ENCODE peak calls at places on chromosomes 3 and 15, in nine cellular contexts. One of them, this sample, is unnamed.

GRCh38 chr15:29457729-29458128 is 188.1 kb upstream of the NSMCE3 start:
- DNase-seq in activated gamma-delta T cell treated with Interleukin-2 at 50 U/mL for 16 hours: no peak
- DNase-seq in HFF-Myc: no peak
- DNase-seq in ureter: no peak
- DNase-seq in stimulated activated CD4-positive, alpha-beta T cell treated with anti-CD3 and anti-CD28 coated beads, TNF-alpha, amount 100 ng/mL, for 4 hours: no peak
- DNase-seq in CD4-positive, CD25-positive, alpha-beta regulatory T cell: no peak
- DNase-seq in amniotic epithelial cell: no peak
- DNase-seq in hypothalamus: no peak
- DNase-seq in activated CD4-positive, alpha-beta T cell treated with anti-CD3 and anti-CD28 coated beads for 24 hours: no peak
- DNase-seq in this sample: no peak

GRCh38 chr15:72319360-72319984 is 485 bp downstream of the CELF6 start:
- DNase-seq in activated gamma-delta T cell treated with Interleukin-2 at 50 U/mL for 16 hours: peak
- DNase-seq in HFF-Myc: no peak
- DNase-seq in ureter: peak
- DNase-seq in stimulated activated CD4-positive, alpha-beta T cell treated with anti-CD3 and anti-CD28 coated beads, TNF-alpha, amount 100 ng/mL, for 4 hours: peak
- DNase-seq in CD4-positive, CD25-positive, alpha-beta regulatory T cell: peak
- DNase-seq in amniotic epithelial cell: peak
- DNase-seq in hypothalamus: no peak
- DNase-seq in activated CD4-positive, alpha-beta T cell treated with anti-CD3 and anti-CD28 coated beads for 24 hours: no peak
- DNase-seq in this sample: peak

GRCh38 chr3:149151843-149152242 is 22.4 kb downstream of the HPS3 start:
- DNase-seq in activated gamma-delta T cell treated with Interleukin-2 at 50 U/mL for 16 hours: no peak
- DNase-seq in HFF-Myc: no peak
- DNase-seq in ureter: no peak
- DNase-seq in stimulated activated CD4-positive, alpha-beta T cell treated with anti-CD3 and anti-CD28 coated beads, TNF-alpha, amount 100 ng/mL, for 4 hours: no peak
- DNase-seq in CD4-positive, CD25-positive, alpha-beta regulatory T cell: no peak
- DNase-seq in amniotic epithelial cell: peak
- DNase-seq in hypothalamus: no peak
- DNase-seq in activated CD4-positive, alpha-beta T cell treated with anti-CD3 and anti-CD28 coated beads for 24 hours: no peak
- DNase-seq in this sample: no peak

GRCh38 chr15:77623878-77624524 is 8.7 kb downstream of the LINGO1 start:
- DNase-seq in activated gamma-delta T cell treated with Interleukin-2 at 50 U/mL for 16 hours: no peak
- DNase-seq in HFF-Myc: no peak
- DNase-seq in ureter: no peak
- DNase-seq in stimulated activated CD4-positive, alpha-beta T cell treated with anti-CD3 and anti-CD28 coated beads, TNF-alpha, amount 100 ng/mL, for 4 hours: no peak
- DNase-seq in CD4-positive, CD25-positive, alpha-beta regulatory T cell: no peak
- DNase-seq in amniotic epithelial cell: no peak
- DNase-seq in hypothalamus: no peak
- DNase-seq in activated CD4-positive, alpha-beta T cell treated with anti-CD3 and anti-CD28 coated beads for 24 hours: no peak
- DNase-seq in this sample: no peak

GRCh38 chr3:10875914-10876313 is 59.9 kb downstream of the SLC6A11 start:
- DNase-seq in activated gamma-delta T cell treated with Interleukin-2 at 50 U/mL for 16 hours: no peak
- DNase-seq in HFF-Myc: no peak
- DNase-seq in ureter: no peak
- DNase-seq in stimulated activated CD4-positive, alpha-beta T cell treated with anti-CD3 and anti-CD28 coated beads, TNF-alpha, amount 100 ng/mL, for 4 hours: no peak
- DNase-seq in CD4-positive, CD25-positive, alpha-beta regulatory T cell: no peak
- DNase-seq in amniotic epithelial cell: no peak
- DNase-seq in hypothalamus: no peak
- DNase-seq in activated CD4-positive, alpha-beta T cell treated with anti-CD3 and anti-CD28 coated beads for 24 hours: no peak
- DNase-seq in this sample: no peak

GRCh38 chr3:129161860-129162271 is 1.0 kb upstream of the ISY1 start:
- DNase-seq in activated gamma-delta T cell treated with Interleukin-2 at 50 U/mL for 16 hours: peak
- DNase-seq in HFF-Myc: no peak
- DNase-seq in ureter: no peak
- DNase-seq in stimulated activated CD4-positive, alpha-beta T cell treated with anti-CD3 and anti-CD28 coated beads, TNF-alpha, amount 100 ng/mL, for 4 hours: no peak
- DNase-seq in CD4-positive, CD25-positive, alpha-beta regulatory T cell: peak
- DNase-seq in amniotic epithelial cell: no peak
- DNase-seq in hypothalamus: no peak
- DNase-seq in activated CD4-positive, alpha-beta T cell treated with anti-CD3 and anti-CD28 coated beads for 24 hours: no peak
- DNase-seq in this sample: peak

GRCh38 chr15:31398677-31399260 is 72.1 kb downstream of the KLF13 start:
- DNase-seq in activated gamma-delta T cell treated with Interleukin-2 at 50 U/mL for 16 hours: no peak
- DNase-seq in HFF-Myc: no peak
- DNase-seq in ureter: no peak
- DNase-seq in stimulated activated CD4-positive, alpha-beta T cell treated with anti-CD3 and anti-CD28 coated beads, TNF-alpha, amount 100 ng/mL, for 4 hours: no peak
- DNase-seq in CD4-positive, CD25-positive, alpha-beta regulatory T cell: no peak
- DNase-seq in amniotic epithelial cell: peak
- DNase-seq in hypothalamus: no peak
- DNase-seq in activated CD4-positive, alpha-beta T cell treated with anti-CD3 and anti-CD28 coated beads for 24 hours: no peak
- DNase-seq in this sample: no peak

GRCh38 chr3:18442743-18443669 is 17.9 kb upstream of the SATB1 start:
- DNase-seq in activated gamma-delta T cell treated with Interleukin-2 at 50 U/mL for 16 hours: no peak
- DNase-seq in HFF-Myc: no peak
- DNase-seq in ureter: no peak
- DNase-seq in stimulated activated CD4-positive, alpha-beta T cell treated with anti-CD3 and anti-CD28 coated beads, TNF-alpha, amount 100 ng/mL, for 4 hours: no peak
- DNase-seq in CD4-positive, CD25-positive, alpha-beta regulatory T cell: peak
- DNase-seq in amniotic epithelial cell: no peak
- DNase-seq in hypothalamus: no peak
- DNase-seq in activated CD4-positive, alpha-beta T cell treated with anti-CD3 and anti-CD28 coated beads for 24 hours: no peak
- DNase-seq in this sample: no peak